ENCODE peak calls at places on chromosome 13, in five cellular contexts. One of them, this sample, is unnamed.

GRCh38 chr13:108595416-108596257 is 33.8 kb upstream of the MYO16 start:
- DNase-seq in NT2/D1: no peak
- DNase-seq in SK-N-SH: no peak
- DNase-seq in K562: no peak
- DNase-seq in GM12878: no peak
- DNase-seq in this sample: no peak

GRCh38 chr13:110187501-110188161 is 119.3 kb downstream of the COL4A1 start:
- DNase-seq in NT2/D1: no peak
- DNase-seq in SK-N-SH: peak; percentile 44
- DNase-seq in K562: no peak
- DNase-seq in GM12878: no peak
- DNase-seq in this sample: no peak

GRCh38 chr13:73417012-73417615 is 358.3 kb downstream of the KLF5 start:
- DNase-seq in NT2/D1: no peak
- DNase-seq in SK-N-SH: peak; percentile 9
- DNase-seq in K562: no peak
- DNase-seq in GM12878: no peak
- DNase-seq in this sample: peak; percentile 27

GRCh38 chr13:112510002-112510780 is 77.8 kb downstream of the TUBGCP3 start:
- DNase-seq in NT2/D1: peak; percentile 71
- DNase-seq in SK-N-SH: peak; percentile 82
- DNase-seq in K562: peak; percentile 24
- DNase-seq in GM12878: no peak
- DNase-seq in this sample: peak; percentile 52

GRCh38 chr13:110929104-110929777 is 14.4 kb upstream of the ANKRD10 start:
- DNase-seq in NT2/D1: no peak
- DNase-seq in SK-N-SH: no peak
- DNase-seq in K562: no peak
- DNase-seq in GM12878: no peak
- DNase-seq in this sample: no peak

GRCh38 chr13:107851670-107852460 is 363.5 kb downstream of the LIG4 start:
- DNase-seq in NT2/D1: no peak
- DNase-seq in SK-N-SH: no peak
- DNase-seq in K562: peak; percentile 12
- DNase-seq in GM12878: no peak
- DNase-seq in this sample: no peak

GRCh38 chr13:18739310-18739709 is 442.3 kb downstream of the TUBA3C start:
- DNase-seq in NT2/D1: no peak
- DNase-seq in SK-N-SH: no peak
- DNase-seq in K562: peak; percentile 5
- DNase-seq in GM12878: no peak
- DNase-seq in this sample: no peak

GRCh38 chr13:96662036-96662435 is 332.2 kb downstream of the OXGR1 start:
- DNase-seq in NT2/D1: no peak
- DNase-seq in SK-N-SH: no peak
- DNase-seq in K562: no peak
- DNase-seq in GM12878: no peak
- DNase-seq in this sample: no peak

GRCh38 chr13:61383101-61383500 is 32.5 kb downstream of the PCDH20 start:
- DNase-seq in NT2/D1: no peak
- DNase-seq in SK-N-SH: no peak
- DNase-seq in K562: no peak
- DNase-seq in GM12878: no peak
- DNase-seq in this sample: no peak

GRCh38 chr13:94427313-94427712 is 52.2 kb downstream of the DCT start:
- DNase-seq in NT2/D1: no peak
- DNase-seq in SK-N-SH: peak; percentile 40
- DNase-seq in K562: no peak
- DNase-seq in GM12878: no peak
- DNase-seq in this sample: no peak

GRCh38 chr13:77310579-77311279 is 16.2 kb downstream of the MYCBP2 start:
- DNase-seq in NT2/D1: no peak
- DNase-seq in SK-N-SH: no peak
- DNase-seq in K562: no peak
- DNase-seq in GM12878: no peak
- DNase-seq in this sample: no peak

GRCh38 chr13:107518292-107518691 is 697.0 kb downstream of the LIG4 start:
- DNase-seq in NT2/D1: no peak
- DNase-seq in SK-N-SH: no peak
- DNase-seq in K562: no peak
- DNase-seq in GM12878: no peak
- DNase-seq in this sample: no peak

GRCh38 chr13:113802761-113803160 is 43.7 kb downstream of the TMEM255B start:
- DNase-seq in NT2/D1: no peak
- DNase-seq in SK-N-SH: no peak
- DNase-seq in K562: no peak
- DNase-seq in GM12878: no peak
- DNase-seq in this sample: no peak

GRCh38 chr13:27177852-27178251 is 6.2 kb upstream of the USP12 start:
- DNase-seq in NT2/D1: no peak
- DNase-seq in SK-N-SH: no peak
- DNase-seq in K562: peak; percentile 17
- DNase-seq in GM12878: no peak
- DNase-seq in this sample: no peak

GRCh38 chr13:111245781-111246384 is 74.6 kb upstream of the TEX29 start:
- DNase-seq in NT2/D1: no peak
- DNase-seq in SK-N-SH: no peak
- DNase-seq in K562: no peak
- DNase-seq in GM12878: no peak
- DNase-seq in this sample: no peak

GRCh38 chr13:91142572-91142971 is 204.9 kb upstream of the MIR17HG start:
- DNase-seq in NT2/D1: no peak
- DNase-seq in SK-N-SH: no peak
- DNase-seq in K562: no peak
- DNase-seq in GM12878: no peak
- DNase-seq in this sample: no peak

GRCh38 chr13:98821372-98822237 is 69.1 kb upstream of the SLC15A1 start:
- DNase-seq in NT2/D1: no peak
- DNase-seq in SK-N-SH: peak; percentile 45
- DNase-seq in K562: no peak
- DNase-seq in GM12878: no peak
- DNase-seq in this sample: peak; percentile 51

GRCh38 chr13:42320375-42320787 is 48.4 kb downstream of the AKAP11 start:
- DNase-seq in NT2/D1: no peak
- DNase-seq in SK-N-SH: no peak
- DNase-seq in K562: no peak
- DNase-seq in GM12878: no peak
- DNase-seq in this sample: no peak

GRCh38 chr13:41544824-41545707 is 87.7 kb downstream of the RGCC start:
- DNase-seq in NT2/D1: no peak
- DNase-seq in SK-N-SH: no peak
- DNase-seq in K562: no peak
- DNase-seq in GM12878: no peak
- DNase-seq in this sample: no peak

GRCh38 chr13:109363431-109363830 is 423.0 kb downstream of the IRS2 start:
- DNase-seq in NT2/D1: no peak
- DNase-seq in SK-N-SH: no peak
- DNase-seq in K562: no peak
- DNase-seq in GM12878: no peak
- DNase-seq in this sample: no peak

GRCh38 chr13:75726313-75726712 is 90.2 kb downstream of the LMO7 start:
- DNase-seq in NT2/D1: no peak
- DNase-seq in SK-N-SH: no peak
- DNase-seq in K562: no peak
- DNase-seq in GM12878: no peak
- DNase-seq in this sample: no peak

GRCh38 chr13:21825186-21825585 is 154.3 kb downstream of the FGF9 start:
- DNase-seq in NT2/D1: no peak
- DNase-seq in SK-N-SH: no peak
- DNase-seq in K562: no peak
- DNase-seq in GM12878: no peak
- DNase-seq in this sample: peak; percentile 54

GRCh38 chr13:33284016-33284415 is 1.5 kb downstream of the STARD13 start:
- DNase-seq in NT2/D1: no peak
- DNase-seq in SK-N-SH: no peak
- DNase-seq in K562: no peak
- DNase-seq in GM12878: no peak
- DNase-seq in this sample: no peak

GRCh38 chr13:97648171-97648880 is 214.4 kb downstream of the RAP2A start:
- DNase-seq in NT2/D1: no peak
- DNase-seq in SK-N-SH: no peak
- DNase-seq in K562: no peak
- DNase-seq in GM12878: no peak
- DNase-seq in this sample: no peak

GRCh38 chr13:40189426-40189825 is 477.0 kb downstream of the FOXO1 start:
- DNase-seq in NT2/D1: no peak
- DNase-seq in SK-N-SH: no peak
- DNase-seq in K562: no peak
- DNase-seq in GM12878: no peak
- DNase-seq in this sample: no peak

GRCh38 chr13:94480672-94481145 is 1.2 kb upstream of the DCT start:
- DNase-seq in NT2/D1: no peak
- DNase-seq in SK-N-SH: no peak
- DNase-seq in K562: no peak
- DNase-seq in GM12878: no peak
- DNase-seq in this sample: no peak

GRCh38 chr13:101489635-101490034 is 37.2 kb downstream of the ITGBL1 start:
- DNase-seq in NT2/D1: no peak
- DNase-seq in SK-N-SH: no peak
- DNase-seq in K562: no peak
- DNase-seq in GM12878: no peak
- DNase-seq in this sample: no peak

GRCh38 chr13:21208755-21209154 is 32.3 kb downstream of the MRPL57 start:
- DNase-seq in NT2/D1: no peak
- DNase-seq in SK-N-SH: no peak
- DNase-seq in K562: no peak
- DNase-seq in GM12878: no peak
- DNase-seq in this sample: no peak

GRCh38 chr13:42272115-42272756 is at the start of gene AKAP11:
- DNase-seq in NT2/D1: peak; percentile 6
- DNase-seq in SK-N-SH: no peak
- DNase-seq in K562: no peak
- DNase-seq in GM12878: no peak
- DNase-seq in this sample: peak; percentile 15

GRCh38 chr13:32165791-32166190 is 134.2 kb downstream of the FRY start:
- DNase-seq in NT2/D1: no peak
- DNase-seq in SK-N-SH: no peak
- DNase-seq in K562: no peak
- DNase-seq in GM12878: no peak
- DNase-seq in this sample: no peak

GRCh38 chr13:30862707-30863106 is 43.4 kb upstream of the MEDAG start:
- DNase-seq in NT2/D1: no peak
- DNase-seq in SK-N-SH: no peak
- DNase-seq in K562: no peak
- DNase-seq in GM12878: no peak
- DNase-seq in this sample: no peak
- TF ChIP-seq YY1 in NT2/D1: no peak
- TF ChIP-seq YY1 in SK-N-SH: no peak
- TF ChIP-seq YY1 in K562: no peak
- TF ChIP-seq YY1 in GM12878: no peak
- TF ChIP-seq YY1 in this sample: no peak

DNA sequence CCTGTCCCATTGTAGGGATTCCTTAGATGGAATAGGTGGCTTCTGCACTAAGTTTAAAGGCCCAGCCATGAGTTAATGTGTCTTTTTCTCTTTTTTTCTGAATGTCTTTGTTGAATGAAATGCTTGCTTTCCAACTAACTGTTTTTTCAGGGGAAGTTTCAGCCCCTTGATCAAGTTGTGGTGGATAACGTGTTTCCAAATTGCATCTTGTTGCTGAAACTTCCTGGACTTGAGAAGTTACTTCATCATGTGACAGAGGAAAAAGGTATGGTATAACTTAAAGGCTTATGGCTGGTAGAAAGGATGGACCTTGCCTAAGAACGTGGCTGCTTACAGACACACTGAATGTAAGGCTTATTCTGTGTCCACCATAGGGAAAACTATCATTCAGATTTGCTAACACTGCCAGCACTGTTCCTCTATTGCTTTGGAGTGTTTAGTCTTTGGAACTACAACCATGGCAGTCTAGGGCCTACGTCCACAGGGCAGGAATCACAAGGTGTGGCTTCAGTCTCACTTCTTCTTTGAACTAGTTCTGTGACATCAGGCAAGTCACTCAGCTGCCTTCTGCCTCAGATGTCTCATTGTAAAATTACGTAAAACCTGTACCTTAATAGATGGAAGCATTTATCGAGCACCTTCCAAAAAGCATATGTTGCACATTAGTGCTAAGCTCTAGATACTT is 25.3 kb downstream of the RNASEH2B start:
- DNase-seq in NT2/D1: no peak
- DNase-seq in SK-N-SH: no peak
- DNase-seq in K562: no peak
- DNase-seq in GM12878: no peak
- DNase-seq in this sample: no peak
- TF ChIP-seq YY1 in NT2/D1: no peak
- TF ChIP-seq YY1 in SK-N-SH: no peak
- TF ChIP-seq YY1 in K562: no peak
- TF ChIP-seq YY1 in GM12878: no peak
- TF ChIP-seq YY1 in this sample: no peak

GRCh38 chr13:90055121-90055520 is 1292.4 kb upstream of the MIR17HG start:
- DNase-seq in NT2/D1: no peak
- DNase-seq in SK-N-SH: no peak
- DNase-seq in K562: no peak
- DNase-seq in GM12878: no peak
- DNase-seq in this sample: no peak
- TF ChIP-seq YY1 in NT2/D1: no peak
- TF ChIP-seq YY1 in SK-N-SH: no peak
- TF ChIP-seq YY1 in K562: no peak
- TF ChIP-seq YY1 in GM12878: no peak
- TF ChIP-seq YY1 in this sample: no peak

GRCh38 chr13:79904581-79904980 is 423.6 kb downstream of the NDFIP2 start:
- DNase-seq in NT2/D1: no peak
- DNase-seq in SK-N-SH: no peak
- DNase-seq in K562: no peak
- DNase-seq in GM12878: no peak
- DNase-seq in this sample: no peak
- TF ChIP-seq YY1 in NT2/D1: no peak
- TF ChIP-seq YY1 in SK-N-SH: no peak
- TF ChIP-seq YY1 in K562: no peak
- TF ChIP-seq YY1 in GM12878: no peak
- TF ChIP-seq YY1 in this sample: no peak

GRCh38 chr13:44651209-44651608 is 75.1 kb upstream of the TSC22D1 start:
- DNase-seq in NT2/D1: no peak
- DNase-seq in SK-N-SH: no peak
- DNase-seq in K562: no peak
- DNase-seq in GM12878: no peak
- DNase-seq in this sample: no peak
- TF ChIP-seq YY1 in NT2/D1: no peak
- TF ChIP-seq YY1 in SK-N-SH: no peak
- TF ChIP-seq YY1 in K562: no peak
- TF ChIP-seq YY1 in GM12878: no peak
- TF ChIP-seq YY1 in this sample: no peak

GRCh38 chr13:46104868-46105267 is at the start of gene CPB2:
- DNase-seq in NT2/D1: no peak
- DNase-seq in SK-N-SH: no peak
- DNase-seq in K562: no peak
- DNase-seq in GM12878: no peak
- DNase-seq in this sample: peak; percentile 73

GRCh38 chr13:46100191-46100877 is 4.5 kb downstream of the CPB2 start:
- DNase-seq in NT2/D1: no peak
- DNase-seq in SK-N-SH: no peak
- DNase-seq in K562: no peak
- DNase-seq in GM12878: no peak
- DNase-seq in this sample: no peak

GRCh38 chr13:46103037-46103436 is 1.8 kb downstream of the CPB2 start:
- DNase-seq in NT2/D1: no peak
- DNase-seq in SK-N-SH: no peak
- DNase-seq in K562: no peak
- DNase-seq in GM12878: no peak
- DNase-seq in this sample: no peak

GRCh38 chr13:46101002-46101401 is 3.8 kb downstream of the CPB2 start:
- DNase-seq in NT2/D1: no peak
- DNase-seq in SK-N-SH: no peak
- DNase-seq in K562: no peak
- DNase-seq in GM12878: no peak
- DNase-seq in this sample: no peak

GRCh38 chr13:46101488-46102289 is 3.1 kb downstream of the CPB2 start:
- DNase-seq in NT2/D1: no peak
- DNase-seq in SK-N-SH: no peak
- DNase-seq in K562: no peak
- DNase-seq in GM12878: no peak
- DNase-seq in this sample: no peak
- TF ChIP-seq YY1 in NT2/D1: no peak
- TF ChIP-seq YY1 in SK-N-SH: no peak
- TF ChIP-seq YY1 in K562: no peak
- TF ChIP-seq YY1 in GM12878: no peak
- TF ChIP-seq YY1 in this sample: no peak